ENCODE peak calls at places on chromosomes 3 and 15, in five cellular contexts. One of them, this sample, is unnamed.

GRCh38 chr3:114706591-114707224 is 412.9 kb downstream of the TIGIT start:
- DNase-seq in stimulated activated naive CD8-positive, alpha-beta T cell treated with anti-CD3 and anti-CD28 coated beads, Interleukin-15, Interleukin-2, amounts not matched to agents 100 U/mL and 50 U/mL, for 24 hours: peak; percentile 40
- DNase-seq in nucleus accumbens: no peak
- DNase-seq in activated naive CD4-positive, alpha-beta T cell treated with Interleukin-2 at 50 U/mL for 16 hours: peak; percentile 17
- DNase-seq in body of pancreas: peak; percentile 80
- DNase-seq in this sample: no peak

GRCh38 chr3:143040264-143040879 is 39.0 kb downstream of the U2SURP start:
- DNase-seq in activated naive CD4-positive, alpha-beta T cell treated with Interleukin-2 at 50 U/mL for 16 hours: no peak
- DNase-seq in nucleus accumbens: no peak
- DNase-seq in body of pancreas: no peak
- DNase-seq in stimulated activated naive CD8-positive, alpha-beta T cell treated with anti-CD3 and anti-CD28 coated beads, Interleukin-15, Interleukin-2, amounts not matched to agents 100 U/mL and 50 U/mL, for 24 hours: no peak
- DNase-seq in this sample: no peak

GRCh38 chr3:197809356-197810020 is 18.4 kb downstream of the LRCH3 start:
- DNase-seq in body of pancreas: no peak
- DNase-seq in activated naive CD4-positive, alpha-beta T cell treated with Interleukin-2 at 50 U/mL for 16 hours: no peak
- DNase-seq in stimulated activated naive CD8-positive, alpha-beta T cell treated with anti-CD3 and anti-CD28 coated beads, Interleukin-15, Interleukin-2, amounts not matched to agents 100 U/mL and 50 U/mL, for 24 hours: no peak
- DNase-seq in nucleus accumbens: no peak
- DNase-seq in this sample: no peak

GRCh38 chr15:90681480-90681879 is 35.7 kb upstream of the BLM start:
- DNase-seq in nucleus accumbens: no peak
- DNase-seq in stimulated activated naive CD8-positive, alpha-beta T cell treated with anti-CD3 and anti-CD28 coated beads, Interleukin-15, Interleukin-2, amounts not matched to agents 100 U/mL and 50 U/mL, for 24 hours: no peak
- DNase-seq in body of pancreas: peak; percentile 27
- DNase-seq in activated naive CD4-positive, alpha-beta T cell treated with Interleukin-2 at 50 U/mL for 16 hours: no peak
- DNase-seq in this sample: no peak

GRCh38 chr15:62770752-62771151 is 271.8 kb upstream of the TPM1 start:
- DNase-seq in nucleus accumbens: no peak
- DNase-seq in activated naive CD4-positive, alpha-beta T cell treated with Interleukin-2 at 50 U/mL for 16 hours: no peak
- DNase-seq in body of pancreas: no peak
- DNase-seq in stimulated activated naive CD8-positive, alpha-beta T cell treated with anti-CD3 and anti-CD28 coated beads, Interleukin-15, Interleukin-2, amounts not matched to agents 100 U/mL and 50 U/mL, for 24 hours: no peak
- DNase-seq in this sample: no peak

GRCh38 chr3:147521646-147522045 is 112.5 kb downstream of the ZIC1 start:
- DNase-seq in nucleus accumbens: no peak
- DNase-seq in body of pancreas: no peak
- DNase-seq in stimulated activated naive CD8-positive, alpha-beta T cell treated with anti-CD3 and anti-CD28 coated beads, Interleukin-15, Interleukin-2, amounts not matched to agents 100 U/mL and 50 U/mL, for 24 hours: no peak
- DNase-seq in activated naive CD4-positive, alpha-beta T cell treated with Interleukin-2 at 50 U/mL for 16 hours: no peak
- DNase-seq in this sample: no peak

GRCh38 chr3:161508852-161509477 is 12.4 kb downstream of the OTOL1 start:
- DNase-seq in activated naive CD4-positive, alpha-beta T cell treated with Interleukin-2 at 50 U/mL for 16 hours: no peak
- DNase-seq in body of pancreas: no peak
- DNase-seq in nucleus accumbens: no peak
- DNase-seq in stimulated activated naive CD8-positive, alpha-beta T cell treated with anti-CD3 and anti-CD28 coated beads, Interleukin-15, Interleukin-2, amounts not matched to agents 100 U/mL and 50 U/mL, for 24 hours: no peak
- DNase-seq in this sample: no peak

GRCh38 chr3:60746690-60747416 is 504.4 kb downstream of the FHIT start:
- DNase-seq in activated naive CD4-positive, alpha-beta T cell treated with Interleukin-2 at 50 U/mL for 16 hours: no peak
- DNase-seq in nucleus accumbens: no peak
- DNase-seq in stimulated activated naive CD8-positive, alpha-beta T cell treated with anti-CD3 and anti-CD28 coated beads, Interleukin-15, Interleukin-2, amounts not matched to agents 100 U/mL and 50 U/mL, for 24 hours: no peak
- DNase-seq in body of pancreas: no peak
- DNase-seq in this sample: no peak

GRCh38 chr15:91311986-91312385 is 211.9 kb downstream of the SV2B start:
- DNase-seq in nucleus accumbens: no peak
- DNase-seq in body of pancreas: no peak
- DNase-seq in activated naive CD4-positive, alpha-beta T cell treated with Interleukin-2 at 50 U/mL for 16 hours: no peak
- DNase-seq in stimulated activated naive CD8-positive, alpha-beta T cell treated with anti-CD3 and anti-CD28 coated beads, Interleukin-15, Interleukin-2, amounts not matched to agents 100 U/mL and 50 U/mL, for 24 hours: no peak
- DNase-seq in this sample: no peak

GRCh38 chr3:55162031-55162784 is 234.3 kb upstream of the LRTM1 start:
- DNase-seq in nucleus accumbens: no peak
- DNase-seq in activated naive CD4-positive, alpha-beta T cell treated with Interleukin-2 at 50 U/mL for 16 hours: no peak
- DNase-seq in stimulated activated naive CD8-positive, alpha-beta T cell treated with anti-CD3 and anti-CD28 coated beads, Interleukin-15, Interleukin-2, amounts not matched to agents 100 U/mL and 50 U/mL, for 24 hours: no peak
- DNase-seq in body of pancreas: no peak
- DNase-seq in this sample: no peak